ENCODE peak calls at places on chromosomes 13 and 19, in four cellular contexts. P, F, I and L are unnamed samples. For H3K4me1, the result is how much of the 10 kb centered on the place peaks cover.

GRCh38 chr19:10292206-10292788 is 2.5 kb downstream of the ICAM5 start:
- DNase-seq in I (peak), F (peak), P (peak), L (peak)

GRCh38 chr13:52128714-52129700 is at the start of gene NEK5:
- DNase-seq in F (peak), P (no peak), I (no peak), L (peak)

GRCh38 chr19:46015080-46015960 is 7.5 kb downstream of the PGLYRP1 start:
- DNase-seq in I (peak), P (no peak), F (peak), L (peak)

GRCh38 chr19:15213715-15214381 is 13.1 kb upstream of the NOTCH3 start:
- DNase-seq in I (no peak), F (no peak), P (peak), L (no peak)

GRCh38 chr19:11142528-11143171 is 12.9 kb downstream of the SPC24 start:
- DNase-seq in F (peak), I (peak), P (peak), L (peak)

GRCh38 chr13:113187263-113187669 is 21.2 kb downstream of the PCID2 start:
- DNase-seq in P (peak), I (no peak), F (peak), L (peak)

GRCh38 chr13:102550507-102550906 is 46.3 kb upstream of the TPP2 start:
- DNase-seq in F (no peak), I (no peak), P (no peak), L (no peak)

GRCh38 chr13:48506092-48506701 is 26.7 kb downstream of the RCBTB2 start:
- DNase-seq in F (no peak), I (no peak), P (no peak), L (no peak)

GRCh38 chr13:19991531-19991930 is 33.0 kb downstream of the ZMYM2 start:
- DNase-seq in P (no peak), I (no peak), F (no peak), L (no peak)

GRCh38 chr13:76210262-76210661 is 574.1 kb downstream of the LMO7 start:
- DNase-seq in I (no peak), P (no peak), F (no peak), L (peak)

GRCh38 chr19:980133-980998 is 3.8 kb upstream of the WDR18 start:
- DNase-seq in F (no peak), I (no peak), P (no peak), L (no peak)

GRCh38 chr13:25738342-25738771 is 313.5 kb downstream of the SHISA2 start:
- DNase-seq in I (no peak), F (peak), P (no peak), L (no peak)

GRCh38 chr13:57340878-57341277 is 173.9 kb downstream of the PRR20E start:
- DNase-seq in F (no peak), P (no peak), I (no peak), L (no peak)

GRCh38 chr13:44523176-44524017 is 52.7 kb downstream of the TSC22D1 start:
- DNase-seq in F (no peak), I (no peak), P (no peak), L (no peak)

GRCh38 chr13:50866817-50867640 is 23.5 kb upstream of the DLEU7 start:
- DNase-seq in I (no peak), F (no peak), P (no peak), L (no peak)

GRCh38 chr13:76696370-76696769 is 189.8 kb downstream of the KCTD12 start:
- DNase-seq in I (no peak), P (no peak), F (no peak), L (no peak)

GRCh38 chr19:43634877-43635560 is 4.6 kb downstream of the CADM4 start:
- DNase-seq in F (no peak), I (peak), P (no peak), L (peak)

GRCh38 chr13:41145136-41145908 is 12.7 kb upstream of the KBTBD6 start:
- DNase-seq in P (no peak), F (no peak), I (no peak), L (no peak)

GRCh38 chr19:16326401-16327130 is 1.9 kb downstream of the KLF2 start:
- DNase-seq in F (no peak), P (no peak), I (no peak), L (no peak)

GRCh38 chr19:7328647-7329046 is 20.1 kb upstream of the ARHGEF18 start:
- DNase-seq in F (no peak), P (no peak), I (no peak), L (no peak)

GRCh38 chr13:40470665-40471064 is 195.8 kb downstream of the FOXO1 start:
- DNase-seq in P (peak), I (no peak), F (no peak), L (no peak)

GRCh38 chr13:24777171-24777570 is 13.2 kb downstream of the RNF17 start:
- DNase-seq in F (no peak), P (no peak), I (no peak), L (no peak)

GRCh38 chr19:343941-344624 is 513 bp downstream of the MIER2 start:
- DNase-seq in I (no peak), P (no peak), F (no peak), L (no peak)

GRCh38 chr13:59690857-59691500 is 472.7 kb downstream of the DIAPH3 start:
- DNase-seq in P (no peak), F (no peak), I (no peak), L (no peak)

GRCh38 chr19:962683-963385 is 21.3 kb upstream of the WDR18 start:
- DNase-seq in P (no peak), F (no peak), I (no peak), L (no peak)

GRCh38 chr13:27339299-27339698 is 68.7 kb downstream of the RASL11A start:
- DNase-seq in F (peak), P (no peak), I (no peak), L (no peak)

GRCh38 chr19:20423381-20424207 is 142.0 kb downstream of the ZNF737 start:
- DNase-seq in I (peak), F (peak), P (no peak), L (peak)

GRCh38 chr19:48918801-48919247 is 14.7 kb upstream of the DHDH start:
- DNase-seq in I (no peak), P (no peak), F (no peak), L (no peak)

GRCh38 chr19:3006075-3006767 is 22.9 kb downstream of the TLE2 start:
- DNase-seq in I (no peak), P (no peak), F (peak), L (no peak)

GRCh38 chr13:99691552-99691951 is 190.3 kb downstream of the TM9SF2 start:
- DNase-seq in P (no peak), I (no peak), F (no peak), L (no peak)

GRCh38 chr13:99692854-99693253 is 191.6 kb downstream of the TM9SF2 start:
- DNase-seq in F (no peak), P (no peak), I (no peak), L (no peak)

GRCh38 chr13:99693812-99694211 is 192.5 kb downstream of the TM9SF2 start:
- DNase-seq in I (no peak), F (no peak), P (no peak), L (no peak)

GRCh38 chr13:99693351-99693750 is 192.1 kb downstream of the TM9SF2 start:
- DNase-seq in F (no peak), I (no peak), P (no peak), L (no peak)

GRCh38 chr13:99694251-99694650 is 193.0 kb downstream of the TM9SF2 start:
- DNase-seq in P (no peak), I (no peak), F (no peak), L (no peak)
- H3K4me1 ChIP-seq in P (under half), I (under half), F (under half), L (under half)

GRCh38 chr13:30123575-30123974 is 183.8 kb downstream of the KATNAL1 start:
- DNase-seq in P (no peak), I (no peak), F (no peak), L (no peak)
- H3K4me3 ChIP-seq in P (no peak), I (no peak), F (no peak), L (no peak)

DNA sequence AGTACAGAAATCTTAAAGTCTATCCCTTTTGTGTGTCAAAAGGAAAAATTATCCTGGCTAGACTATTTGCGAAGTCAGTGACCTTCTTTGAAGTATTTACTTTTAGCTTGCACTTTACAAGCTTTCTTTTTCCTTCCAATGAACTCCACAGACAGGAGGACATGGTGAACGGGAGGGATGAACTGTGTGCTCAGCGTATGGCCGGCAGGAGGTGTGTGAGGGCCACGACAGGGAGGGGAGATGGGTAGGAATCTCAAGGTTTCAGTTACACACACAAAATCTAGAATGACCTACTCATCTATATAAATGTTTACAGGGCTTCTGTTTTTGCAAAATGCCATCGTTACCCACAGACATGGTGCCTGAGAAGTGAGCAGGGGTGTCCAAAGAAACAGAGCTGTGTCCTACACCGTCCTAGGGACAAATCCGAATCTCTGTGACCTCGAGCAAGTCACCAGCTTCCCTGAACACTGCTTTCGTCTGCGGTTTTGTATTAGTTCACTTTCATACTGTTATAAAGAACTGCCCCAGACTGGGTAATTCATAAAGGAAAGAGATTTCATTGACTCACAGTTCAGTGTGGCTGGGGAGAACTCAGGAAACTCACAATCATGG is 537.2 kb downstream of the LIG4 start:
- DNase-seq in I (no peak), P (no peak), F (no peak), L (peak)
- TF ChIP-seq CTCF in I (no peak), P (no peak), F (no peak), L (no peak)

DNA sequence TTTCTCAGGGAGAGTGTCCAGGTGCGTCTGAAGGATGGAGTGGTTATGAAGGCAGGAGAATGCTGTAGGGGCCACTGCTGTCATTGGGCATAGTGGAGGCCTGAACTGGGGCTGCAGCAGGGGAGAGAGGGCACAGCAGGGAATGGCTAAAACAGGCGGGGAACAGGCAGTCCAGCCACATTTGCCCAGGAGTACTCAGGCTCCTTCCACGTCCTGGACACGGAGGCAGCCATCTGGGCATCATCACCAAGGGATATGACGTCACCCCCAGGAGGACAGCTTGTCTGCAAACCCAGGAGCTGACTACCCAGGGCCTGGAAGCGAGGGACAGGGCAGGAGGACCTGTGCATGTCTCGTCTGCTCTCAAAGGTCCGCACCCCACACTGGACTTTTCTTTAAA is 22.2 kb downstream of the VSTM2B start:
- DNase-seq in P (no peak), I (no peak), F (no peak), L (peak)
- H3K4me1 ChIP-seq in P (under half), I (under half), F (under half), L (under half)

GRCh38 chr19:39433480-39434079 is 2.2 kb downstream of the RPS16 start:
- DNase-seq in F (no peak), I (no peak), P (no peak), L (no peak)

GRCh38 chr19:39428309-39429112 is 7.2 kb downstream of the RPS16 start:
- DNase-seq in P (no peak), F (peak), I (no peak), L (peak)

GRCh38 chr19:39427707-39428106 is 8.0 kb downstream of the RPS16 start:
- DNase-seq in F (no peak), I (no peak), P (no peak), L (no peak)

GRCh38 chr19:39432677-39433025 is 3.1 kb downstream of the RPS16 start:
- DNase-seq in F (no peak), I (no peak), P (no peak), L (no peak)

DNA sequence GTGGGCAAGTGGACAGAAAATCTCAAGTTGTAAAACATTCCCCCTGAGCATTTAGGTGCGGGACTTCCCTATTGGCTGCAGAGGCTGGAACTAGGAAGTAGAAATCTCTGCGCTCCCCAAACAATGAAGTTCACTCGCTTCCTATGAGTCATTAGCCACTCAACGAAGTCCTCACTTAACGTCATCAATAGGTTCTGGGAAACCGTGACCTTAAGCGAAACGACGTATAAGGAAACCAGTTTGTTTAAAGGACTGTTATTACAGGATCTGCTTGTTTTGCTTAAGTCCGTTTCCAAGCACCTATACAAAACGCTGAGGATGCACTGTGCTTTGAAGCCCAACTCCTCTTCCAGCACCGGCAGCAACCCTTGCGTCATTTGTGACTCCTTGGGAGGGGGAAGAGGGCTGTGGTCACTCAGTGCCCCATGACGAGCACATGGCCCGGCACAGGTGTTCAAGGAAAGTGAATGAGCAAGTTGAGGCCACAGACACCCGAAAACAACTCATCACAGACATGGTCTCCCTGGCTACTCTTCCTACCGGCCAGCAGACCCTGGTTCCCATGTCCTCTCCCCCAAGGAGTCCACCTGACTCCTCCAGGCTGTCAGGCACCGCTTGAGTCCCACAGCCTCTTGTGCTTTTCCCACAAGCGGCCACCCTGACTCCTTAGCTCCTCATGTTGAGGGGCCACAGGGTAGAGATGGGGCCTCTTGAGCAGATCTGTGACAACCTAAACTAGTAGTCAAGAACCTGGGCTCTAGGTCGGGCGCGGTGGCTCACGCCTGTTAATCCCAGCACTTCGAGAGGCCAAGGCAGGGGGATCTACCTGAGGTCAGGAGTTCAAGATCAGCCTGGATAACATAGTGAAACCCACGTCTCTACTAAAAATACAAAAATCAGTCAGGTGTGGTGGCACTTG is 4.8 kb downstream of the RPS16 start:
- DNase-seq in I (no peak), F (peak), P (peak), L (no peak)
- H3K4me3 ChIP-seq in I (no peak), F (no peak), P (no peak), L (peak)

DNA sequence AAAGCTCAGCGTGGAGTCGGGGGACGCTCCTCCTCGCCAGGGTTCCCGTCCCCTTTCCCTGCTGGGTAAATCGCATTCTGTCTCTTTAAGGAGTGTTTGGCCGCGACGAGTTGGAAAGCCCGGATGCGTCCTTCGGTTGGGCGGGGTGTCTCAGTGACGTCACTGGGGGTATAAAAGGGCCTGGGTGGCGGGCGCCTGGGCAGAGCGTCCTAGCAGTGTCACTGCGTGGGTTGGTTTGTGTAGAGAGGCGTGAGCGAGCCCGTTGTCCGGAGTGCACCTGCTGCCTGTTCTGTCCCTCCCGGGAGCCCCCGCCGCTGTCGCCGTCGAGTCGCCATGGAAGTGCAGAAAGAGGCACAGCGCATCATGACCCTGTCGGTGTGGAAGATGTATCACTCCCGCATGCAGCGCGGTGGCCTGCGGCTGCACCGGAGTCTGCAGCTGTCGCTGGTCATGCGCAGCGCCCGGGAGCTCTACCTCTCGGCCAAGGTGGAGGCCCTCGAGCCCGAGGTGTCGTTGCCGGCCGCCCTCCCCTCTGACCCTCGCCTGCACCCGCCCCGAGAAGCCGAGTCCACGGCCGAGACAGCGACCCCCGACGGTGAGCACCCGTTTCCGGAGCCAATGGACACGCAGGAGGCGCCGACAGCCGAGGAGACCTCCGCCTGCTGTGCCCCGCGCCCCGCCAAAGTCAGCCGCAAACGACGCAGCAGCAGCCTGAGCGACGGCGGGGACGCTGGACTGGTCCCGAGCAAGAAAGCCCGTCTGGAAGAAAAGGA is 2.8 kb downstream of the IER2 start:
- DNase-seq in I (peak), F (peak), P (peak), L (peak)
- TF ChIP-seq CTCF in I (peak), F (no peak), P (no peak), L (no peak)

DNA sequence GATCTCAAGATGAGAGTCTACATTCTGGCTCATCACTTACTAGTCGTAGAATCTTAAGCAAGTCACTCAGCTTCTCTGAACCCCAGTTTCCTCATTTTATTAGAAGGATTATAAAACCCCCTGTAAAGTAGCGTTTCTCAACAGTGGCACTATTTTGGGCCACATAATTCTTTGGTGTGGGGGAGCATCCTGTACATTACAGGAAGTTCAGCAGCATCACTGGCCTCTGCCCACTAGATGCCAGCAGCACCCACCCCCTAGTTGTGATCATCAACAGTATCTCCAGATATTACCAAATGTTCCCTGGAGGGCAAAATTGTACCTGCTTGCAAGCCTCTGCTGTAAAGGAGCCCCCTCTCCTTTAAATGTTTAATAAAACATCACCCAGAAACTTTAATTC is 22.6 kb downstream of the STARD13 start:
- DNase-seq in F (no peak), P (no peak), I (no peak), L (no peak)
- H3K4me1 ChIP-seq in F (under half), P (under half), I (under half), L (under half)

GRCh38 chr19:4987692-4988370 is 18.9 kb downstream of the KDM4B start:
- DNase-seq in I (no peak), P (no peak), F (no peak), L (no peak)
- H3K4me3 ChIP-seq in I (no peak), P (no peak), F (no peak), L (no peak)